ENCODE peak calls at places on chromosomes 6 and 20, in four cellular contexts. E is body of pancreas, S is HCT116, H is transverse colon. A is an unnamed sample.

GRCh38 chr6:132919476-132919875 is 105.1 kb downstream of the RPS12 start:
- DNase-seq in S (no peak), H (peak; percentile 21), E (peak; percentile 30), A (no peak)

GRCh38 chr6:2971420-2972218 is at the start of gene SERPINB6:
- DNase-seq in E (peak; percentile 81), H (peak; percentile 88), S (no peak), A (peak; percentile 72)

GRCh38 chr20:38110525-38111178 is 54.4 kb downstream of the TGM2 start:
- DNase-seq in S (no peak), H (no peak), E (no peak), A (peak; percentile 36)

GRCh38 chr6:79750806-79751205 is 119.7 kb downstream of the SH3BGRL2 start:
- DNase-seq in H (no peak), E (no peak), S (no peak), A (no peak)

GRCh38 chr20:290081-290831 is at the start of gene C20orf96:
- DNase-seq in E (peak; percentile 94), S (peak; percentile 91), H (peak; percentile 96), A (peak; percentile 95)

GRCh38 chr6:147095316-147095715 is 108.9 kb upstream of the STXBP5 start:
- DNase-seq in E (no peak), H (no peak), S (no peak), A (no peak)

GRCh38 chr6:9250852-9251251 is 815.5 kb upstream of the SLC35B3 start:
- DNase-seq in H (peak; percentile 12), E (peak; percentile 60), S (peak; percentile 63), A (peak; percentile 89)

GRCh38 chr6:65786815-65787214 is 79.8 kb upstream of the EYS start:
- DNase-seq in E (no peak), H (no peak), S (no peak), A (no peak)

GRCh38 chr6:108168026-108168463 is 2.2 kb downstream of the NR2E1 start:
- DNase-seq in E (no peak), H (no peak), S (no peak), A (no peak)

GRCh38 chr6:36677059-36677749 is 1.3 kb upstream of the CDKN1A start:
- DNase-seq in S (no peak), H (no peak), E (no peak), A (peak; percentile 73)

GRCh38 chr20:7772376-7772775 is 167.9 kb downstream of the HAO1 start:
- DNase-seq in H (no peak), S (no peak), E (peak; percentile 5), A (no peak)

GRCh38 chr6:26055670-26056582 is 31.3 kb upstream of the HFE start:
- DNase-seq in H (peak; percentile 94), E (peak; percentile 92), S (peak; percentile 84), A (peak; percentile 96)

GRCh38 chr6:75472885-75473284 is 20.7 kb downstream of the FILIP1 start:
- DNase-seq in S (no peak), E (no peak), H (no peak), A (no peak)

GRCh38 chr20:50560867-50561266 is 50.7 kb downstream of the PTPN1 start:
- DNase-seq in S (no peak), H (no peak), E (no peak), A (no peak)

GRCh38 chr20:46791722-46792416 is 82.4 kb downstream of the SLC2A10 start:
- DNase-seq in H (no peak), E (no peak), S (no peak), A (no peak)

GRCh38 chr20:29687438-29687837 is 1570.0 kb upstream of the DEFB115 start:
- DNase-seq in H (no peak), E (no peak), S (no peak), A (no peak)

GRCh38 chr6:96760153-96760687 is 77.1 kb downstream of the GPR63 start:
- DNase-seq in S (no peak), H (no peak), E (no peak), A (peak; percentile 18)

GRCh38 chr6:112665815-112666214 is 318.7 kb downstream of the RFPL4B start:
- DNase-seq in S (no peak), E (no peak), H (no peak), A (no peak)

GRCh38 chr6:138007014-138007472 is 100.2 kb downstream of the PERP start:
- DNase-seq in E (peak; percentile 41), S (peak; percentile 45), H (peak; percentile 17), A (peak; percentile 25)

GRCh38 chr6:97053643-97054411 is 129.3 kb downstream of the KLHL32 start:
- DNase-seq in H (no peak), S (peak; percentile 21), E (no peak), A (no peak)

GRCh38 chr6:152184573-152185157 is 377.2 kb downstream of the ESR1 start:
- DNase-seq in H (no peak), S (no peak), E (no peak), A (no peak)

GRCh38 chr20:53524589-53525311 is 68.9 kb downstream of the ZNF217 start:
- DNase-seq in H (no peak), E (no peak), S (no peak), A (no peak)

GRCh38 chr20:17316316-17317038 is 89.6 kb downstream of the PCSK2 start:
- DNase-seq in S (no peak), H (no peak), E (no peak), A (no peak)

GRCh38 chr20:50514750-50515149 is 4.6 kb downstream of the PTPN1 start:
- DNase-seq in H (no peak), S (no peak), E (no peak), A (no peak)

GRCh38 chr6:135088818-135089809 is 34.5 kb upstream of the HBS1L start:
- DNase-seq in S (peak; percentile 13), H (no peak), E (no peak), A (no peak)

GRCh38 chr6:141598487-141598886 is 534.2 kb upstream of the GJE1 start:
- DNase-seq in H (no peak), E (no peak), S (no peak), A (no peak)

GRCh38 chr6:7658543-7658942 is 67.4 kb upstream of the BMP6 start:
- DNase-seq in E (no peak), H (no peak), S (no peak), A (no peak)

GRCh38 chr6:7661364-7661763 is 64.5 kb upstream of the BMP6 start:
- DNase-seq in S (no peak), E (no peak), H (no peak), A (no peak)

GRCh38 chr6:7669742-7670141 is 56.2 kb upstream of the BMP6 start:
- DNase-seq in E (no peak), S (no peak), H (no peak), A (no peak)

DNA sequence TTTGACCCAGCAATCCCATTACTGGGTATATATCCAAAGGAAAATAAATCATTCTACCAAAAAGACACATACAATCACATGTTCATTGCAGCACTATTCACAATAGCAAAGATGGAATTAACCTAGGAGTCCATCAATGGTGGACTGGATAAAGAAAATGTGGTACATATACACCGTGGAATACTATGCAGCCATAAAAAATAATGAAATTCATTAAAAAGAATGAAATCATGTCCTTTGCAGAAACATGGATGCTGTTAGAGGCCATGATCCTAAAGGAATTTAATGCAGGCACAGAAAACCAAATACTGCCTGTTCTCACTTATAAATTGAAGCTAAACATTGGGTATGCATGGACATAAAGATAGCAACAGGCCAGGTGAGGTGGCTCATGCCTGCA is 61.9 kb upstream of the BMP6 start:
- DNase-seq in E (no peak), H (no peak), S (no peak), A (no peak)
- H3K4me3 ChIP-seq in E (no peak overlapping the region), H (no peak overlapping the region), S (no peak overlapping the region), A (no peak overlapping the region)

GRCh38 chr6:53290547-53291510 is 57.9 kb downstream of the ELOVL5 start:
- DNase-seq in E (no peak), H (no peak), S (no peak), A (no peak)
- TF ChIP-seq CTCF in E (no peak), H (no peak), S (no peak), A (no peak)

DNA sequence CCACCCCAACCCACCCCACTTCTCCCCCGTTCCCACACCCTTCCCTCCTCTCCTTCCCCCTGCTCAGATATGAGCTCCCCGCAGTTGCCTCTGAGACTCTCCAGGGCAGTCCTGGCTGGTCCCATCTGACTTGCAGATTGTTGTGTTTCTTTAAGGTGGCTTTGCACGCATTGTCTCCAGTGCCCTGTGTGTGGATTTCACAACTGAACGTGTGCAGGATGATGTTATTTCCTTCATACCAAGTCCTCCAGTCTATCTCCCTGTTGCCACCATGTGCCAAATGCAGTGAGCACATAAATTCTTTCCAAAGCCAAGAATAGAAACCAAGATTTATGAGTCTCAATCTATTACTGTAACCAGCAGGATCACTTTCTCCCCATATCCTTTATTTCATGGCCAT is 79.1 kb downstream of the TMEM242 start:
- DNase-seq in H (no peak), E (no peak), S (no peak), A (no peak)
- H3K27ac ChIP-seq in H (no peak overlapping the region), E (no peak overlapping the region), S (no peak overlapping the region), A (peak overlapping the region; percentile 74)

GRCh38 chr6:49454787-49455709 is 8.0 kb downstream of the MMUT start:
- DNase-seq in S (no peak), H (no peak), E (no peak), A (no peak)
- H3K4me3 ChIP-seq in S (no peak overlapping the region), H (no peak overlapping the region), E (no peak overlapping the region), A (no peak overlapping the region)

GRCh38 chr6:22343864-22344263 is 47.0 kb upstream of the PRL start:
- DNase-seq in H (no peak), S (no peak), E (no peak), A (peak; percentile 22)
- TF ChIP-seq CTCF in H (no peak), S (no peak), E (no peak), A (peak; percentile 18)

DNA sequence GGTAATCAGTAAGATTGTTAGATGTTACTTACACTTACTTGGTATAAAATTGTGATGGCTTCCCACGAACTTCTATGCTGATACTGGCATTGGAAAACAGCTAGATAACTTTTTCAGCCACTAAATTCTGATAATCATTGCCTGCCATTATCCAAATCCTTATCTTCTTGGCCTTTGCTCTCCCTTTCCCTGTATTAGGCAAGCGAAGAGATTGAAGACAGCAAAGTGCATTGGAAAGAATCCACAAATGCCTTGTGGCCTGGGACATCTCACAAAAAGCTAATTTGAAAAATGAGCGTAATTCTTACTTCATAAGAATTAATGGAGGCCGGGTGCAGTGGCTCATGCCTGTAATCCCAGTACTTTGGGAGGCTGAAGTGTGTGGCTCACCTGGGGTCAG is 79.5 kb upstream of the MARCKS start:
- DNase-seq in S (no peak), H (no peak), E (no peak), A (no peak)
- H3K27ac ChIP-seq in S (no peak overlapping the region), H (no peak overlapping the region), E (no peak overlapping the region), A (no peak overlapping the region)

DNA sequence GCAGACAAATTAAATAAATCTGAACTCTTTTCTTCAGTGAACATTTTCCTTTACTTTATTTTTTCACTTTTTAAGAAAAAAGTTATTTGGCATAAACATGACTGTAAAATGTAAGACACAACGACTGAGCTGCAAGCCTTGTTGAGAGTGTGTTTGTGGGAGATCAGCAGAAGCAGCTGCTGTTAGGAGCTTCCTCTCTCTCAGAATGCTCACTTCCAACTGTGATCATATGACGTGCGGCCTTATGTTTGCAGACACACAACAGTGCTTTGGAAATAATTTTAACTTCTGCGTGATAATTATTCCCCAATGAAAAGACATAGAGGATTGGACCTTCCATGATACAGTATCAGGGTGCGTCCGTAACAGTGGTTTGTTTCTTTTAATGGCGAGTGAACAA is 104.0 kb downstream of the ARHGAP18 start:
- DNase-seq in E (no peak), S (no peak), H (no peak), A (no peak)
- H3K4me3 ChIP-seq in E (no peak overlapping the region), S (no peak overlapping the region), H (no peak overlapping the region), A (no peak overlapping the region)

GRCh38 chr6:98846021-98846380 is 11.6 kb downstream of the POU3F2 start:
- DNase-seq in S (no peak), H (no peak), E (no peak), A (no peak)
- TF ChIP-seq CTCF in S (no peak), H (no peak), E (no peak), A (no peak)

GRCh38 chr20:41468994-41469600 is 102.5 kb upstream of the EMILIN3 start:
- DNase-seq in S (no peak), H (no peak), E (no peak), A (no peak)
- H3K27ac ChIP-seq in S (no peak overlapping the region), H (no peak overlapping the region), E (no peak overlapping the region), A (no peak overlapping the region)

A was measured in WERI-Rb-1.